ENCODE peak calls at places on chromosome 14, in nine cellular contexts. One of them, this sample, is unnamed.
A peak's percentile ranks its signal among the peaks of the same experiment; 100 is the strongest.

GRCh38 chr14:102580552-102581110 is 11.8 kb upstream of the RCOR1 start:
- DNase-seq in stimulated activated CD8-positive, alpha-beta memory T cell treated with anti-CD3 and anti-CD28 coated beads, Interleukin-2, amount 100 ng/mL, for 1 hour: no peak
- DNase-seq in ovary: no peak
- DNase-seq in HAP-1: no peak
- DNase-seq in iris pigment epithelial cell: no peak
- DNase-seq in stimulated activated CD4-positive, alpha-beta T cell treated with anti-CD3 and anti-CD28 coated beads, TNF-alpha, amount 100 ng/mL, for 4 hours: no peak
- DNase-seq in ELR: peak; percentile 68
- DNase-seq in nephron progenitor cell: no peak
- DNase-seq in CD4-positive, alpha-beta T cell: no peak
- DNase-seq in this sample: no peak

GRCh38 chr14:35687335-35687939 is 121.7 kb downstream of the RALGAPA1 start:
- DNase-seq in stimulated activated CD8-positive, alpha-beta memory T cell treated with anti-CD3 and anti-CD28 coated beads, Interleukin-2, amount 100 ng/mL, for 1 hour: no peak
- DNase-seq in ovary: no peak
- DNase-seq in HAP-1: peak; percentile 69
- DNase-seq in iris pigment epithelial cell: peak; percentile 68
- DNase-seq in stimulated activated CD4-positive, alpha-beta T cell treated with anti-CD3 and anti-CD28 coated beads, TNF-alpha, amount 100 ng/mL, for 4 hours: no peak
- DNase-seq in ELR: peak; percentile 74
- DNase-seq in nephron progenitor cell: peak; percentile 26
- DNase-seq in CD4-positive, alpha-beta T cell: no peak
- DNase-seq in this sample: no peak

GRCh38 chr14:51652168-51653095 is 722 bp downstream of the FRMD6 start:
- DNase-seq in stimulated activated CD8-positive, alpha-beta memory T cell treated with anti-CD3 and anti-CD28 coated beads, Interleukin-2, amount 100 ng/mL, for 1 hour: peak; percentile 7
- DNase-seq in ovary: peak; percentile 47
- DNase-seq in HAP-1: no peak
- DNase-seq in iris pigment epithelial cell: no peak
- DNase-seq in stimulated activated CD4-positive, alpha-beta T cell treated with anti-CD3 and anti-CD28 coated beads, TNF-alpha, amount 100 ng/mL, for 4 hours: peak; percentile 1
- DNase-seq in ELR: peak; percentile 46
- DNase-seq in nephron progenitor cell: no peak
- DNase-seq in CD4-positive, alpha-beta T cell: peak; percentile 24
- DNase-seq in this sample: peak; percentile 90

GRCh38 chr14:44914849-44915248 is 46.9 kb downstream of the KLHL28 start:
- DNase-seq in stimulated activated CD8-positive, alpha-beta memory T cell treated with anti-CD3 and anti-CD28 coated beads, Interleukin-2, amount 100 ng/mL, for 1 hour: no peak
- DNase-seq in ovary: no peak
- DNase-seq in HAP-1: no peak
- DNase-seq in iris pigment epithelial cell: peak; percentile 41
- DNase-seq in stimulated activated CD4-positive, alpha-beta T cell treated with anti-CD3 and anti-CD28 coated beads, TNF-alpha, amount 100 ng/mL, for 4 hours: no peak
- DNase-seq in ELR: no peak
- DNase-seq in nephron progenitor cell: no peak
- DNase-seq in CD4-positive, alpha-beta T cell: no peak
- DNase-seq in this sample: no peak

GRCh38 chr14:77372304-77372841 is 4.5 kb downstream of the TMED8 start:
- DNase-seq in stimulated activated CD8-positive, alpha-beta memory T cell treated with anti-CD3 and anti-CD28 coated beads, Interleukin-2, amount 100 ng/mL, for 1 hour: no peak
- DNase-seq in ovary: no peak
- DNase-seq in HAP-1: peak; percentile 12
- DNase-seq in iris pigment epithelial cell: peak; percentile 79
- DNase-seq in stimulated activated CD4-positive, alpha-beta T cell treated with anti-CD3 and anti-CD28 coated beads, TNF-alpha, amount 100 ng/mL, for 4 hours: no peak
- DNase-seq in ELR: peak; percentile 70
- DNase-seq in nephron progenitor cell: no peak
- DNase-seq in CD4-positive, alpha-beta T cell: no peak
- DNase-seq in this sample: no peak

GRCh38 chr14:101705733-101706508 is 55.6 kb upstream of the PPP2R5C start:
- DNase-seq in stimulated activated CD8-positive, alpha-beta memory T cell treated with anti-CD3 and anti-CD28 coated beads, Interleukin-2, amount 100 ng/mL, for 1 hour: no peak
- DNase-seq in ovary: peak; percentile 33
- DNase-seq in HAP-1: no peak
- DNase-seq in iris pigment epithelial cell: peak; percentile 47
- DNase-seq in stimulated activated CD4-positive, alpha-beta T cell treated with anti-CD3 and anti-CD28 coated beads, TNF-alpha, amount 100 ng/mL, for 4 hours: peak; percentile 51
- DNase-seq in ELR: peak; percentile 34
- DNase-seq in nephron progenitor cell: peak; percentile 49
- DNase-seq in CD4-positive, alpha-beta T cell: peak; percentile 65
- DNase-seq in this sample: peak; percentile 95

GRCh38 chr14:100246809-100247428 is 8.0 kb downstream of the YY1 start:
- DNase-seq in stimulated activated CD8-positive, alpha-beta memory T cell treated with anti-CD3 and anti-CD28 coated beads, Interleukin-2, amount 100 ng/mL, for 1 hour: no peak
- DNase-seq in ovary: no peak
- DNase-seq in HAP-1: peak; percentile 89
- DNase-seq in iris pigment epithelial cell: peak; percentile 44
- DNase-seq in stimulated activated CD4-positive, alpha-beta T cell treated with anti-CD3 and anti-CD28 coated beads, TNF-alpha, amount 100 ng/mL, for 4 hours: no peak
- DNase-seq in ELR: peak; percentile 83
- DNase-seq in nephron progenitor cell: no peak
- DNase-seq in CD4-positive, alpha-beta T cell: no peak
- DNase-seq in this sample: no peak

GRCh38 chr14:90742709-90743108 is 73.5 kb downstream of the TTC7B start:
- DNase-seq in stimulated activated CD8-positive, alpha-beta memory T cell treated with anti-CD3 and anti-CD28 coated beads, Interleukin-2, amount 100 ng/mL, for 1 hour: no peak
- DNase-seq in ovary: no peak
- DNase-seq in HAP-1: no peak
- DNase-seq in iris pigment epithelial cell: no peak
- DNase-seq in stimulated activated CD4-positive, alpha-beta T cell treated with anti-CD3 and anti-CD28 coated beads, TNF-alpha, amount 100 ng/mL, for 4 hours: no peak
- DNase-seq in ELR: no peak
- DNase-seq in nephron progenitor cell: no peak
- DNase-seq in CD4-positive, alpha-beta T cell: no peak
- DNase-seq in this sample: no peak

GRCh38 chr14:51743588-51744000 is 91.9 kb downstream of the FRMD6 start:
- DNase-seq in stimulated activated CD8-positive, alpha-beta memory T cell treated with anti-CD3 and anti-CD28 coated beads, Interleukin-2, amount 100 ng/mL, for 1 hour: no peak
- DNase-seq in ovary: no peak
- DNase-seq in HAP-1: no peak
- DNase-seq in iris pigment epithelial cell: no peak
- DNase-seq in stimulated activated CD4-positive, alpha-beta T cell treated with anti-CD3 and anti-CD28 coated beads, TNF-alpha, amount 100 ng/mL, for 4 hours: no peak
- DNase-seq in ELR: no peak
- DNase-seq in nephron progenitor cell: no peak
- DNase-seq in CD4-positive, alpha-beta T cell: no peak
- DNase-seq in this sample: no peak